ENCODE peak calls at places on chromosomes 7 and 10, in four cellular contexts. B, C, W and J are unnamed samples.

GRCh38 chr10:28790146-28790545 is 112.8 kb downstream of the BAMBI start:
- DNase-seq in W (no peak), C (no peak), B (no peak), J (no peak)

GRCh38 chr7:35185908-35186731 is 67.8 kb downstream of the TBX20 start:
- DNase-seq in C (peak; percentile 28), B (no peak), W (peak; percentile 58), J (no peak)

GRCh38 chr7:131845573-131846337 is 289.3 kb upstream of the PODXL start:
- DNase-seq in B (no peak), C (no peak), W (no peak), J (no peak)

GRCh38 chr7:156003220-156004162 is 191.2 kb upstream of the SHH start:
- DNase-seq in B (no peak), C (no peak), W (no peak), J (no peak)

GRCh38 chr10:81414038-81414437 is 461.0 kb upstream of the NRG3 start:
- DNase-seq in W (no peak), C (peak; percentile 52), B (no peak), J (no peak)

GRCh38 chr7:28941633-28942032 is 16.5 kb downstream of the TRIL start:
- DNase-seq in B (no peak), C (no peak), W (no peak), J (no peak)

GRCh38 chr10:43420369-43421200 is 11.6 kb upstream of the HNRNPF start:
- DNase-seq in W (peak; percentile 98), B (peak; percentile 92), C (peak; percentile 94), J (peak; percentile 48)

GRCh38 chr10:61545170-61545569 is 92.0 kb upstream of the TMEM26 start:
- DNase-seq in B (no peak), C (no peak), W (no peak), J (no peak)

GRCh38 chr7:29091722-29092121 is 54.6 kb downstream of the CPVL start:
- DNase-seq in W (no peak), C (no peak), B (no peak), J (no peak)

GRCh38 chr10:34280599-34281374 is 534.3 kb downstream of the PARD3 start:
- DNase-seq in B (peak; percentile 56), C (peak; percentile 61), W (peak; percentile 86), J (peak; percentile 74)
- TF ChIP-seq CTCF in B (no peak), C (peak; percentile 4), W (no peak), J (no peak)

DNA sequence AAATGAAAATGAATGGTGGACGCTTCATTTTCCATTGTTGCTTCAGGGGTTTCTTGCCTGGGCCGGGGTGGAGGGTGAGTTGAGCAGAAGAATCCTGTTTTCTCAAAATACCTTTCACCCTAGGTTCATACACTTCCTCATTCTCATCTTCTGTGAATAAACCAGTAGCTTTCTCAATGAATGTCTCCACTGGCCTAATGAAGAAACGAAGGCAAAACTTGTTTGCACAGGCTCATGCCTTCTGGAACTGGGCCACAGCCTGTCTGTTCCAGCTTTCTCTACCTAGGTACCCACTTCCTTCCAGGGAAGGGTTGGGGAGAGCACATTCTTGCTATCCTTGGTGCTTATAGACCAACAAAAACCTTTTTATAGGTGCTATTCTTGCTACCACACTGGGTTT is 21.3 kb downstream of the STMP1 start:
- DNase-seq in W (no peak), C (no peak), B (no peak), J (no peak)
- H3K27ac ChIP-seq in W (no peak overlapping the region), C (no peak overlapping the region), B (no peak overlapping the region), J (peak overlapping the region; percentile 81)

GRCh38 chr7:139359366-139360209 is at the start of gene LUC7L2:
- DNase-seq in B (peak; percentile 100), W (peak; percentile 100), C (peak; percentile 100), J (peak; percentile 91)
- TF ChIP-seq CTCF in B (no peak), W (no peak), C (no peak), J (no peak)

DNA sequence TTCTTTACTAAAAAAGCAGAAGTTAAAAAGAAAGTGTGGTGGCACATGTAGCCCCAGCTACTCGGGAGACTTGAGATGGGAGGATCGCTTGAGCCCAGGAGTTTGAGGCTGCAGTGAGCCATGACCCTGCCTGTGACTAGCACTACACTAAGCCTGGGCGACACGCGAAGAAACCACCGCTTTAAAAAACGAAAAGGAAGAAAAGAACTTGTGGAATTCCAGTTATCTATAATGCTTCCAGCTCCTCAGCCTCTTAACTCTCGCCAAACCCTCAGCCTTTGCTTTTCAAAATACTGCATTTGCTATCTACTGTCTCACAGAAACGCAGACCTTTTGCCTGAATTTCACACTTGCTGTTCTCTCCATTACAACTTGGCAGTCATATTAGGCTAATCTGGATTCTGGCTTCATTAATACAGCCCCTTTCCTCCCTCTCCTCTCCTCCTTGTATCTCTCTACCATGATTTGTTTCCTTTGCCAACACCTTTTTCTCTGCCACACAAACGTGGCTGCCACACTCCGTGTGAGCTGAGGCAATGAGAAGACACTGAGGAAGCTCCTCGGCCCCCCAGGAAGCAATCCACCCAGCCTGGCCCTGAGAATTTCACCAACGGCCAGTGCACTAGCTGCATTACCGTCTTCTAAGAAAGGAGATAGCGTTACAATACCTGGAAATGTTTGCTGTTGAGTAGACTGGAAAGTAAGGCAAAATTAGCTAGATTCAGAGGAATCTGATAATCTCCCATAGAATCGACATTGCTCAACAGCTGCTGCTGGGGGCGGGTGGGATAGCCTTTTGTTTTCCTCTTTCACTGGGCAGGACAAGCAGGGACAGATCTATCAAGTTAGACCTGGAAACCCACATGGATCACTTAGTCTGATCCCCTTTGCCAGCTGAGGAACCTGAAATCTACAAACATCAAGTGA is 37.2 kb downstream of the CALML5 start:
- DNase-seq in C (no peak), B (no peak), W (no peak), J (no peak)
- H3K27ac ChIP-seq in C (peak overlapping the region; percentile 72), B (no peak overlapping the region), W (peak overlapping the region; percentile 71), J (peak overlapping the region; percentile 63)